ENCODE peak calls at places on chromosome 7, in four cellular contexts. U is tibial artery, T is neuronal stem cell, A is transverse colon. X is an unnamed sample. For H3K4me1 and H3K27me3, the result is how much of the 10 kb centered on the place peaks cover.

GRCh38 chr7:126040114-126041045 is 1110.8 kb upstream of the POT1 start:
- DNase-seq in T (no peak), A (no peak), U (peak), X (no peak)

GRCh38 chr7:15016726-15017125 is 114.2 kb upstream of the DGKB start:
- DNase-seq in A (no peak), T (no peak), U (no peak), X (no peak)

GRCh38 chr7:136214356-136214755 is 237.2 kb upstream of the MTPN start:
- DNase-seq in U (no peak), A (no peak), T (no peak), X (no peak)

GRCh38 chr7:105352018-105352612 is 36.6 kb downstream of the SRPK2 start:
- DNase-seq in A (peak), U (peak), T (no peak), X (no peak)

GRCh38 chr7:25897261-25897782 is 254.7 kb upstream of the NFE2L3 start:
- DNase-seq in A (no peak), T (no peak), U (no peak), X (no peak)

GRCh38 chr7:139362302-139362701 is 2.6 kb downstream of the LUC7L2 start:
- DNase-seq in A (no peak), U (no peak), T (no peak), X (no peak)

GRCh38 chr7:2969398-2970306 is 74.0 kb downstream of the CARD11 start:
- DNase-seq in A (no peak), T (no peak), U (peak), X (no peak)

GRCh38 chr7:27155816-27156507 is 513 bp downstream of the HOXA7 start:
- DNase-seq in A (peak), U (peak), T (no peak), X (peak)

GRCh38 chr7:4014649-4015048 is 667.4 kb upstream of the FOXK1 start:
- DNase-seq in A (no peak), U (no peak), T (no peak), X (no peak)

GRCh38 chr7:97680622-97681021 is 51.3 kb upstream of the TAC1 start:
- DNase-seq in T (no peak), U (no peak), A (no peak), X (no peak)

GRCh38 chr7:119197872-119198527 is 973.5 kb downstream of the ANKRD7 start:
- DNase-seq in T (peak), A (no peak), U (no peak), X (peak)

GRCh38 chr7:123397746-123398145 is 136.6 kb downstream of the IQUB start:
- DNase-seq in U (no peak), A (no peak), T (no peak), X (no peak)

GRCh38 chr7:103119791-103120291 is 29.1 kb downstream of the NAPEPLD start:
- DNase-seq in T (no peak), U (no peak), A (no peak), X (peak)

GRCh38 chr7:64618785-64619456 is 47.0 kb upstream of the ZNF107 start:
- DNase-seq in T (no peak), U (no peak), A (no peak), X (peak)

GRCh38 chr7:112495820-112496462 is 15.2 kb downstream of the LSMEM1 start:
- DNase-seq in U (no peak), A (peak), T (peak), X (peak)

GRCh38 chr7:89060234-89060633 is 264.7 kb upstream of the TEX47 start:
- DNase-seq in A (no peak), U (no peak), T (no peak), X (no peak)

GRCh38 chr7:89067048-89067447 is 271.5 kb upstream of the TEX47 start:
- DNase-seq in A (no peak), T (no peak), U (no peak), X (no peak)

DNA sequence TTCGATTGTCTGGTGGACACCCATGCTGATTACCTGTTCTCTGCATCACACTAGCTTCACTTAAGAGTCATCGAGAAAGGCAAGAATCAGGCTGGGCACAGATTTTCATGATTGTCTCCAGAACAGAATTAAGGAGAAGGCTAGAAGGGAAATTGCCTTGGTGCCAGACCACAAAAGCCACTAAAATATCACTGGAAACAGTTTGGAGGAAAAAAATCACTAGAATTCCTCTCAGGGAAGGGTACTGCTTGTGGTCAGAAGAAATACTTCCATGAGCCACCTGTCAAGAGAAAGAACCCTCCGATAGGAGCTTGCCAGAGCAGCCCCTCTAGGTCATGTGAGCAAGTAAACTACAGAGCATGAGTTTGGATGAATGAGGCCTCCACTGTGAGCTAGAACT is 269.3 kb upstream of the TEX47 start:
- DNase-seq in U (no peak), A (no peak), T (no peak), X (no peak)
- H3K4me1 ChIP-seq in U (under half), A (under half), T (under half), X (under half)

DNA sequence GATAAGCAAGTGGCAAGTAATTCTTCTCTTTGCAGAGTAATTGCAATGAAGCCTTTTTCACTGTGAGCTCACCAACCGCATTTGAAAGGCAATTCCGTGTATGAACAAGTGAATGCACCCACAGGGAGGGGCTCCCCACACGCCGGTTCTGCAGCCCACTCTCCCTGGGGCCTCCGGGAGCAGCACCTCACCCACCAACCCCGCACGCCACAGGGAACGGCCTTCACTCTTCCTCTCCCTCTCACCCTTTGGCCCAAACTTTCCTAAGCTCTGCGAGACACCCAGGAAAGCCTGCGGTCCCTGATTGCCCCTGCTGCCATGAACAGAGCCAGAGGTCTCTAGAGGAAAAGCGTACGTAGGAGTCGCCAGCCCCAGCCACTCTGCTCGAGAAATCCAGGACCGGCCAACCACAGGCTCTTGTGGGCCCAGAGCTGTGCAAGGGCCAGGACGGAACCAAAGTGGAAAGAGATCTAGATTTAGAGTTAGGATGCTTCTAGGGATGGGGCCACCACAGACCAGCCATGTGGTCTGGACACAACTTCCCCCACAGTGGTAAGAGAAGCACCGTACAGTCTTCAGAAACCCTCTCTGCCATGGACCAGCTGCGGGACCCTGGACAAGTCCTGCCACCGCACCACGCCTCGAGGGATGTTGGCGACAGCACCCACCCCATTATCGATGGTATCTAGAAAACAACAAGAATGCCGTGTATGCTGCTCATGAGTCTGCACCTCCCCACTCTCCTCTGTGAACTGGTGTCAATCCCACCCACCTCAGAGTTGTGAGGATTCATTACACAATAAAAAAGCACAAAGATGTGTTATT is 3.6 kb downstream of the WDR86 start:
- DNase-seq in A (no peak), T (no peak), U (no peak), X (no peak)
- H3K27me3 ChIP-seq in A (under half), T (under half), U (under half), X (under half)

DNA sequence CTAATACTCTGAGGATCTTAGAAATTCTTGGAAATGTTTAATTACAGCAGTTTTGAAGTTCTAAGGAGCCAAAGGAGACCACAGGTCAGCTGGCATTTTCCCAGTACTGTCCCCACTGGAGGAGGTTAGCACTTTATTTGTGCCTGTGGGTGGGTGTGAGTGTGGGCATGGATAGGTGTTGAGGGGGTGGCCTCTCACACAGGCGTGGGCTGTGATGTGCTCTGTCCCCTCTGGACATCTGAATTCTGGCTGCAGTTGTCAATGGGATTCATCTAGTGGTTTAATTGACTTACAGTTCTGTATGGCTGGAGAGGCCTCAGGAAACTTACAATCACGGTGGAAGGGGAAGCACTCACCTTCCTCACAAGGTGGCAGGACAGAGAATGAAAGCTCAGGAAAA is 135.4 kb upstream of the NAMPT start:
- DNase-seq in A (no peak), U (no peak), T (no peak), X (no peak)
- H3K4me1 ChIP-seq in A (under half), U (under half), T (under half), X (under half)

DNA sequence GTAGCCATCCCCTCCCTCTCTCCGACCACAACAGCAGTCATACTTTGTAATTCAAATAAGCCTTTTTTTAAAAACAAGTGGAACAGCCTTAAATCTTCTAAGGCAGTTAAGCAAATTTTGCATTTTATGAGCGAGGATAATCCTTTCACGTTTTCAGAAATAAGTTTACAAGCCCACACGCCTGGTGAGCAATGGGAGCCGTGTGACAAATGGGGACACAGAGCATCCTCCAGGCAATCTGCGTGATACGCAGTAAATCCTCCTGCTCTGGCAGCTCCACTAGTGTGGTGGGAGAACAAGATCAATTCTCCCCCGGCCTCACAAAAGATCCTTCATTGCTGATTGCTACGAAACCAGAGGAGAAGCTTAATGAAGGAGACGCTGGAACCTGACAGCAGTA is 104.1 kb upstream of the CDCA7L start:
- DNase-seq in U (no peak), T (no peak), A (no peak), X (peak)
- H3K27me3 ChIP-seq in U (under half), T (under half), A (under half), X (under half)

GRCh38 chr7:6622129-6622710 is 6.8 kb downstream of the ZNF853 start:
- DNase-seq in T (no peak), U (no peak), A (no peak), X (no peak)
- H3K4me1 ChIP-seq in T (under half), U (under half), A (under half), X (under half)

GRCh38 chr7:151374726-151375125 is 33.1 kb downstream of the NUB1 start:
- DNase-seq in U (no peak), A (no peak), T (no peak), X (no peak)

GRCh38 chr7:151372612-151373265 is 31.1 kb downstream of the NUB1 start:
- DNase-seq in A (peak), T (no peak), U (no peak), X (no peak)

GRCh38 chr7:151373599-151373998 is 32.0 kb downstream of the NUB1 start:
- DNase-seq in T (no peak), U (no peak), A (no peak), X (no peak)

GRCh38 chr7:151375530-151376217 is 34.1 kb downstream of the NUB1 start:
- DNase-seq in A (no peak), T (no peak), U (no peak), X (no peak)

GRCh38 chr7:151374139-151374538 is 32.5 kb downstream of the NUB1 start:
- DNase-seq in A (no peak), U (no peak), T (no peak), X (no peak)
- H3K27me3 ChIP-seq in A (under half), U (under half), T (under half), X (under half)

GRCh38 chr7:42069625-42070024 is 167.4 kb downstream of the GLI3 start:
- DNase-seq in T (no peak), U (no peak), A (no peak), X (no peak)
- H3K4me1 ChIP-seq in T (half or more), U (under half), A (under half), X (half or more)

GRCh38 chr7:92833766-92834605 is 2.4 kb downstream of the CDK6 start:
- DNase-seq in U (peak), T (peak), A (peak), X (peak)

GRCh38 chr7:92835851-92836488 is 403 bp downstream of the CDK6 start:
- DNase-seq in U (peak), T (no peak), A (peak), X (peak)

GRCh38 chr7:92834661-92835139 is 1.7 kb downstream of the CDK6 start:
- DNase-seq in T (peak), U (peak), A (peak), X (peak)

GRCh38 chr7:92836489-92837213 is at the start of gene CDK6:
- DNase-seq in A (peak), T (peak), U (peak), X (peak)

DNA sequence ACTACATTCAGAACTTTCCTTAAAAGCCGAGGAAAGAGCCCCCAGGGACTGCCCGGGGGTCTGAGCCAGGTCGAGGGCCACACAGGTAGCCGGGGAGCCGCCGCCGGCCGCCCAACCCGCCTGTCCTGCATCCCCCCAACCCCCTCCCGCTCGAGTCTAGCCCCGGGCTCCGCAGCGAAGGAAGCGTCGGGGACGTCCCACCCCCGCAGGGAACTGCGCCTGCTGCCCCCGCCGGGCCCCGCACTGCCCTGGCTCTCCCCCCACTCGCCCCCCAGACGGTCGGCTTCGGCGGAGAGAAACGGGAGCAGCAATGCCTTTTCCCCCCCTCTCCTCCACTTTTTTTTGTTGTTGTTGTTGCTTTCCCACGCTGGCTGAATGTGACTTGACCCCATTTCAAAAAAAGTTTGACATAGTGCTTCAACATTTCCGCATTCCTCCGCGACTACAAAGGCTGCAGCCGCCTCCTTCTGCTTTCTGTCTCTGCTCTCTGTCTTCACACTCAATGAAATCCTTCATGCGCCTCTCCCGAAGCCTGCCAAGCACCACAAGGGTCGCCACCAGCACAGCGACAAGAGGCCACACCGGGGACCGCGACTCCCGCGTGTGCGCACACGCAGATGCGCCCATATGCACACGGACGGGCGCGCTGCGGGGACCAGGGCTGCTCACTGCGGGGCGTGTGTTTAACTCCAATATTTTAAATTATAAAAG is 1.1 kb downstream of the CDK6 start:
- DNase-seq in U (peak), T (peak), A (peak), X (peak)
- H3K27me3 ChIP-seq in U (under half), T (under half), A (under half), X (under half)

GRCh38 chr7:30434140-30434799 is 44.3 kb downstream of the NOD1 start:
- DNase-seq in T (no peak), U (no peak), A (no peak), X (no peak)
- H3K4me1 ChIP-seq in T (under half), U (under half), A (under half), X (under half)